ENCODE peak calls at places on chromosomes 4 and X, in seven cellular contexts. P, Z, T, E, U, D and M are unnamed samples.

GRCh38 chrX:39729834-39730670 is 367.7 kb downstream of the BCOR start:
- DNase-seq in P (no peak), Z (no peak), T (no peak), E (no peak), U (no peak), D (no peak), M (no peak)

GRCh38 chrX:42398967-42399631 is 378.9 kb downstream of the PPP1R2C start:
- DNase-seq in P (no peak), Z (no peak), T (no peak), E (no peak), U (no peak), D (no peak), M (no peak)

GRCh38 chrX:147699061-147699460 is 212.7 kb upstream of the FMR1 start:
- DNase-seq in P (no peak), Z (no peak), T (no peak), E (no peak), U (no peak), D (no peak), M (no peak)

GRCh38 chr4:104848597-104849225 is 298.0 kb upstream of the TET2 start:
- DNase-seq in P (no peak), Z (no peak), T (no peak), E (no peak), U (no peak), D (no peak), M (no peak)

GRCh38 chrX:48934581-48935331 is 15.9 kb upstream of the PIM2 start:
- DNase-seq in P (no peak), Z (no peak), T (no peak), E (no peak), U (no peak), D (no peak), M (no peak)

GRCh38 chrX:110646386-110646785 is 149.2 kb downstream of the CHRDL1 start:
- DNase-seq in P (no peak), Z (no peak), T (no peak), E (no peak), U (no peak), D (no peak), M (no peak)

GRCh38 chr4:1192493-1193205 is 20.3 kb upstream of the SPON2 start:
- DNase-seq in P (peak; percentile 35), Z (no peak), T (no peak), E (no peak), U (peak; percentile 13), D (no peak), M (no peak)

GRCh38 chrX:110212299-110212698 is 105.6 kb downstream of the AMMECR1 start:
- DNase-seq in P (no peak), Z (no peak), T (no peak), E (no peak), U (no peak), D (no peak), M (no peak)

GRCh38 chrX:110159235-110159634 is 156.3 kb downstream of the TMEM164 start:
- DNase-seq in P (no peak), Z (no peak), T (no peak), E (no peak), U (peak; percentile 22), D (no peak), M (no peak)

GRCh38 chr4:26619784-26620183 is 35.9 kb downstream of the TBC1D19 start:
- DNase-seq in P (no peak), Z (no peak), T (no peak), E (no peak), U (no peak), D (no peak), M (no peak)

GRCh38 chr4:138049350-138049749 is 192.8 kb downstream of the SLC7A11 start:
- DNase-seq in P (no peak), Z (no peak), T (no peak), E (no peak), U (no peak), D (no peak), M (no peak)